ENCODE peak calls at places on chromosomes 6 and 20, in nine cellular contexts. T, D, G, Q, V, U, L, K and S are unnamed samples.

GRCh38 chr6:2800552-2801316 is 35.5 kb downstream of the WRNIP1 start:
- DNase-seq in Q (no peak), U (no peak), K (no peak), V (no peak), T (no peak), D (no peak), L (no peak), G (no peak), S (no peak)

GRCh38 chr6:73565767-73566485 is 45.1 kb upstream of the EEF1A1 start:
- DNase-seq in T (no peak), U (peak), K (peak), L (no peak), G (no peak), Q (no peak), D (no peak), V (no peak), S (no peak)

GRCh38 chr6:119501798-119502483 is 152.4 kb upstream of the MAN1A1 start:
- DNase-seq in T (no peak), V (no peak), Q (no peak), D (no peak), G (no peak), K (no peak), L (no peak), U (no peak), S (no peak)

GRCh38 chr6:43811101-43812099 is 41.4 kb downstream of the VEGFA start:
- DNase-seq in D (no peak), G (no peak), V (no peak), L (no peak), K (no peak), U (peak), T (no peak), Q (no peak), S (no peak)

GRCh38 chr6:43221046-43221773 is 8.1 kb downstream of the DNPH1 start:
- DNase-seq in K (peak), V (no peak), L (no peak), G (no peak), U (no peak), Q (no peak), D (peak), T (peak), S (no peak)

GRCh38 chr6:169452117-169452868 is 198.6 kb upstream of the THBS2 start:
- DNase-seq in U (peak), K (peak), T (no peak), D (peak), G (peak), V (peak), L (no peak), Q (no peak), S (peak)

GRCh38 chr6:136613477-136613876 is 63.3 kb upstream of the MAP7 start:
- DNase-seq in V (no peak), K (no peak), L (no peak), T (no peak), U (peak), Q (no peak), G (no peak), D (peak), S (no peak)

GRCh38 chr6:25883536-25883935 is 9.5 kb upstream of the SLC17A3 start:
- DNase-seq in T (no peak), V (no peak), Q (no peak), K (peak), G (no peak), U (no peak), D (no peak), L (no peak), S (no peak)

GRCh38 chr6:28587746-28588075 is 62.0 kb downstream of the GPX5 start:
- DNase-seq in V (no peak), Q (no peak), L (no peak), D (no peak), T (no peak), U (no peak), K (no peak), G (no peak), S (no peak)

GRCh38 chr20:8117636-8118413 is 14.2 kb upstream of the PLCB1 start:
- DNase-seq in Q (no peak), T (no peak), U (no peak), V (no peak), K (peak), D (no peak), L (no peak), G (no peak), S (peak)

GRCh38 chr6:69791065-69791471 is 5.7 kb downstream of the LMBRD1 start:
- DNase-seq in G (no peak), U (peak), K (no peak), Q (no peak), V (no peak), L (no peak), D (peak), T (no peak), S (no peak)

GRCh38 chr6:169189227-169189626 is 64.4 kb downstream of the THBS2 start:
- DNase-seq in L (no peak), K (no peak), T (peak), V (peak), G (no peak), D (no peak), U (no peak), Q (no peak), S (no peak)

GRCh38 chr6:150666071-150666470 is 66.4 kb downstream of the PLEKHG1 start:
- DNase-seq in V (no peak), L (no peak), K (peak), Q (no peak), U (no peak), D (peak), G (no peak), T (no peak), S (no peak)

GRCh38 chr6:25423358-25423757 is 144.2 kb downstream of the CARMIL1 start:
- DNase-seq in K (no peak), Q (no peak), T (no peak), G (no peak), L (no peak), V (no peak), D (no peak), U (no peak), S (no peak)

GRCh38 chr6:28922841-28923317 is 906 bp downstream of the TRIM27 start:
- DNase-seq in K (peak), Q (peak), V (no peak), G (no peak), L (no peak), T (no peak), U (peak), D (peak), S (no peak)

GRCh38 chr6:55729665-55730064 is 145.7 kb downstream of the BMP5 start:
- DNase-seq in T (no peak), G (no peak), L (no peak), K (no peak), D (peak), V (no peak), U (peak), Q (no peak), S (no peak)

GRCh38 chr6:112066606-112067005 is 12.7 kb downstream of the CCN6 start:
- DNase-seq in Q (no peak), D (no peak), K (no peak), L (no peak), V (no peak), T (no peak), U (no peak), G (no peak), S (no peak)

GRCh38 chr6:159036673-159037072 is 8.1 kb downstream of the TAGAP start:
- DNase-seq in T (peak), D (no peak), K (no peak), V (no peak), U (no peak), L (no peak), Q (no peak), G (no peak), S (no peak)

GRCh38 chr20:59515013-59515905 is 89.1 kb upstream of the PHACTR3 start:
- DNase-seq in T (peak), K (peak), L (peak), G (no peak), V (peak), Q (no peak), D (peak), U (peak), S (no peak)

GRCh38 chr6:163443985-163444553 is 29.6 kb downstream of the QKI start:
- DNase-seq in K (no peak), U (no peak), L (peak), T (no peak), D (no peak), V (no peak), Q (no peak), G (no peak), S (no peak)

GRCh38 chr6:3409699-3410384 is 47.0 kb downstream of the SLC22A23 start:
- DNase-seq in Q (no peak), U (no peak), G (no peak), T (no peak), L (no peak), V (peak), D (no peak), K (no peak), S (no peak)

GRCh38 chr6:25342784-25343183 is 63.6 kb downstream of the CARMIL1 start:
- DNase-seq in D (no peak), U (peak), K (peak), Q (no peak), T (no peak), V (no peak), L (peak), G (no peak), S (no peak)

GRCh38 chr6:99138445-99138844 is 190.7 kb upstream of the FBXL4 start:
- DNase-seq in L (no peak), T (no peak), D (no peak), Q (no peak), U (no peak), K (no peak), G (no peak), V (no peak), S (no peak)

GRCh38 chr6:3748208-3748701 is 3.3 kb downstream of the PXDC1 start:
- DNase-seq in K (peak), T (peak), L (peak), D (peak), U (peak), G (peak), V (peak), Q (peak), S (peak)

GRCh38 chr6:56749632-56750151 is 107.0 kb upstream of the DST start:
- DNase-seq in L (peak), G (peak), Q (no peak), U (peak), D (peak), T (peak), V (no peak), K (peak), S (no peak)

GRCh38 chr20:45311589-45312211 is 3.6 kb upstream of the MATN4 start:
- DNase-seq in L (peak), Q (no peak), U (peak), T (peak), G (no peak), K (peak), D (no peak), V (peak), S (no peak)

GRCh38 chr6:168150551-168151444 is 71.8 kb upstream of the FRMD1 start:
- DNase-seq in K (peak), Q (no peak), D (no peak), T (no peak), U (no peak), G (no peak), L (no peak), V (peak), S (no peak)

GRCh38 chr6:26438000-26438399 is 2.3 kb upstream of the BTN3A3 start:
- DNase-seq in V (no peak), D (no peak), U (no peak), L (no peak), G (no peak), K (no peak), T (no peak), Q (no peak), S (no peak)

GRCh38 chr20:4550740-4551139 is 171.0 kb upstream of the PRND start:
- DNase-seq in Q (no peak), K (no peak), V (no peak), G (no peak), L (no peak), D (no peak), T (no peak), U (peak), S (no peak)

GRCh38 chr20:49785149-49785850 is 27.3 kb upstream of the SLC9A8 start:
- DNase-seq in U (no peak), G (no peak), V (no peak), L (no peak), D (no peak), K (no peak), T (no peak), Q (no peak), S (no peak)

GRCh38 chr20:49781676-49782075 is 31.0 kb upstream of the SLC9A8 start:
- DNase-seq in U (no peak), T (no peak), V (no peak), G (no peak), L (no peak), Q (no peak), K (no peak), D (no peak), S (no peak)

GRCh38 chr20:49775229-49775693 is 37.4 kb upstream of the SLC9A8 start:
- DNase-seq in V (no peak), G (peak), U (peak), K (peak), T (no peak), Q (no peak), L (peak), D (peak), S (no peak)

GRCh38 chr20:49784291-49784690 is 28.3 kb upstream of the SLC9A8 start:
- DNase-seq in T (no peak), U (no peak), L (no peak), Q (no peak), D (no peak), G (no peak), V (no peak), K (no peak), S (no peak)

DNA sequence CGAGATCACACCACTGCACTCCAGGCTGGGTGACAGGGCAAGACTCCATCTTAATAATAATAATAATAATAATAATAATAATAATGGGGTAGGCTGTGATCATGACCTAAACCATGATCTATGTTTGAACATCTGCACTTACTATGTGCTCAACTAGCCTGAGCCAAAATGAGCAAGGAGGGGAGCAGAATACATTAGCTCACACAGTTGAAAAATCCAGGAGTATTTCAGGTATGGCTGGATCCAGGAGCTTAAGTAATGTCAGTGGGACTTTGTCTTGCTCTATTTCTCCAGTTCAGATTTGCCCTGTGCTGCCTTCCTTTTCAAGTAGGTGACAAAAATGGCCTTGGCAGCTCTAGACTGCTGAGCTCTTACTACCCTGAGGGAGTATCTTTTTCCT is 32.7 kb upstream of the SLC9A8 start:
- DNase-seq in G (no peak), V (no peak), U (no peak), K (no peak), T (no peak), L (no peak), Q (no peak), D (no peak), S (no peak)
- TF ChIP-seq CTCF in G (no peak), V (no peak), U (no peak), K (no peak), T (no peak), L (no peak), Q (no peak), D (no peak), S (no peak)

GRCh38 chr6:75483136-75483952 is 10.3 kb downstream of the FILIP1 start:
- DNase-seq in Q (no peak), G (no peak), L (no peak), V (no peak), K (no peak), T (no peak), D (no peak), U (no peak), S (no peak)
- H3K4me3 ChIP-seq in Q (no peak), G (no peak), L (no peak), V (no peak), K (no peak), T (no peak), D (no peak), U (no peak), S (no peak)

DNA sequence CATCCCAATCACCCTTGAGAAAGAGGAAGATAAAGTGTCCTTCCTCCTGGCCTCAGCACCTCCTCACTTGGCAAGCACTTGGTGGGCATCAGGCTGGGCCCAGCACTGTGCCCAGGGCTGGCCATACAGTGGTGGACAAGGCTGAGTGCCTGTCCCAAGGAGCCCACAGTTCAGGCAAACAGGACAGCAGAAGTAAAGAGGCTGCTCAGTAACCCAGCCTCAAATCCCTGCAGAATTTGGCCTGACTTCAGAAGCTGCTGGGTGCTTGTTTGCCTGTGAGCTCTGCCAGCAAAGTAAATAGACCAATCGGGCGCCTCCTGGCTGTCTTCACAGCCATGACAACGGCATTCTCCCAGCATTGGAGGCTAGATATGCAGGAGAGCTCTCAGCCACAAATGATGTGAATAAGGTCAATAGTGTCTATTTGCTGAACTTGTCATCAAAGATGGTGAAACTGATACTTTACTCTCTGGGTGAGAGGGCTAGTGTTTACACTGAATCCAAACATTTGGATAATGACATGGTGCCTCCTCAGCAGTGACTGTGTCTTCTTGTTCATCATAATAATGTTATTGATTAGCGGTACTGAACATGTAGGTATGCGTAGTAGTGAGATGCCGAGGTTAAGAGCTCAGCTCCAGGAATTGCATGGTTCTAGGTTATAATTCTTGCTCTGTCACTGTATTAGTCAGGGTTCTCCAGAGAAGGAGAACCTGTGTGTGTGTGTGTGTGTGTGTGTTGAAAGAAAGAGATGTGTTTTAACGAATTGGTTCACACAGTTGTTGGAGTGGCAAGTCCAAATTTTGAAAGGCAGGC is 36.9 kb upstream of the FANCE start:
- DNase-seq in K (peak), Q (no peak), V (no peak), U (peak), T (no peak), G (peak), L (peak), D (peak), S (peak)
- TF ChIP-seq CTCF in K (peak), Q (no peak), V (no peak), U (peak), T (peak), G (peak), L (peak), D (peak), S (peak)

GRCh38 chr20:50514035-50514337 is 3.8 kb downstream of the PTPN1 start:
- DNase-seq in K (no peak), U (no peak), G (no peak), T (no peak), D (no peak), L (no peak), V (no peak), Q (no peak), S (no peak)
- H3K4me3 ChIP-seq in K (no peak), U (peak), G (peak), T (peak), D (no peak), L (no peak), V (no peak), Q (no peak), S (no peak)

DNA sequence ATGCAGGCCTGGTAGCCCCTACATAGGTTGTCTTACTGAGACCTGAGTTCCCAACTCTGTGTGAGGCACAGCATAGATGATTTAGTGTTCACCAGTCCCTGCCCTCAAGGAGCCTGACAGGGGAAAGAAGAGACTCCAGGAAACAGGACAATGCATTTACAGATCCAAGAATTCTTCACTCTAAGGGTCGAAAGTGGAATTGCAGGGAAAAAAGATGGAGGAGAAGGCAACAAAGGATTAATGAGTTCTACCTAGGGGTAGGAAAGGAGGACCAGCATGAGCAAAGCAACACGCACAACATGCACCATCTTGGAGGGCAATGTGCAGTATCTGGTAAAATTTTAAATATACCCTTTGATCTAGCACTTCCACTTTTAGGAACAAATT is 5.9 kb downstream of the SPAG4 start:
- DNase-seq in D (no peak), U (no peak), T (no peak), G (no peak), K (no peak), V (no peak), L (no peak), Q (no peak), S (no peak)
- TF ChIP-seq CTCF in D (peak), U (no peak), T (no peak), G (no peak), K (no peak), V (no peak), L (no peak), Q (no peak), S (no peak)